ENCODE peak calls at places on chromosomes 4 and X, in five cellular contexts. X is small intestine; C is breast epithelium; T is CD4-positive, alpha-beta memory T cell; E is A549. R is an unnamed sample. For H3K4me1, the result is how much of the 10 kb centered on the place peaks cover.

GRCh38 chrX:74009041-74009440 is 294.9 kb upstream of the ZCCHC13 start:
- DNase-seq in X (no peak), C (no peak), T (no peak), E (no peak), R (no peak)

GRCh38 chrX:34404386-34405070 is 252.6 kb downstream of the TMEM47 start:
- DNase-seq in X (peak), C (no peak), T (no peak), E (no peak), R (no peak)

GRCh38 chr4:62601737-62602136 is 1401.6 kb downstream of the ADGRL3 start:
- DNase-seq in X (no peak), C (no peak), T (no peak), E (no peak), R (no peak)

GRCh38 chr4:151629097-151629783 is 131.6 kb downstream of the GATB start:
- DNase-seq in X (no peak), C (no peak), T (no peak), E (no peak), R (no peak)

GRCh38 chr4:6225469-6225868 is 25.1 kb upstream of the JAKMIP1 start:
- DNase-seq in X (no peak), C (peak), T (no peak), E (no peak), R (no peak)

GRCh38 chrX:21985332-21985777 is 44.8 kb downstream of the SMS start:
- DNase-seq in X (peak), C (peak), T (peak), E (peak), R (peak)

GRCh38 chr4:174835536-174835935 is 6.5 kb upstream of the GLRA3 start:
- DNase-seq in X (no peak), C (no peak), T (no peak), E (no peak), R (no peak)

GRCh38 chrX:39162322-39162721 is 361.1 kb downstream of the MID1IP1 start:
- DNase-seq in X (peak), C (no peak), T (peak), E (no peak), R (peak)

GRCh38 chr4:56658410-56659003 is 22.6 kb downstream of the HOPX start:
- DNase-seq in X (no peak), C (no peak), T (no peak), E (no peak), R (no peak)

GRCh38 chr4:99136329-99136728 is 7.8 kb downstream of the ADH4 start:
- DNase-seq in X (no peak), C (no peak), T (no peak), E (no peak), R (no peak)

GRCh38 chrX:10633722-10634121 is 13.3 kb upstream of the MID1 start:
- DNase-seq in X (no peak), C (no peak), T (no peak), E (peak), R (no peak)

GRCh38 chr4:42927946-42928345 is 35.4 kb downstream of the GRXCR1 start:
- DNase-seq in X (no peak), C (no peak), T (no peak), E (no peak), R (no peak)

GRCh38 chr4:145988628-145989027 is 50.0 kb upstream of the ZNF827 start:
- DNase-seq in X (no peak), C (no peak), T (no peak), E (no peak), R (no peak)

GRCh38 chr4:91837608-91838029 is 466.1 kb upstream of the GRID2 start:
- DNase-seq in X (no peak), C (no peak), T (no peak), E (peak), R (no peak)

GRCh38 chr4:124964251-124964650 is 251.7 kb upstream of the ANKRD50 start:
- DNase-seq in X (no peak), C (no peak), T (no peak), E (no peak), R (no peak)

GRCh38 chr4:146450524-146450923 is 71.2 kb downstream of the SLC10A7 start:
- DNase-seq in X (no peak), C (no peak), T (no peak), E (no peak), R (no peak)

GRCh38 chrX:72003811-72004750 is 93.4 kb downstream of the NHSL2 start:
- DNase-seq in X (no peak), C (no peak), T (no peak), E (peak), R (no peak)

GRCh38 chrX:31497086-31497485 is 425.2 kb upstream of the FTHL17 start:
- DNase-seq in X (no peak), C (no peak), T (no peak), E (no peak), R (no peak)

GRCh38 chrX:23317799-23318724 is 16.6 kb upstream of the PTCHD1 start:
- DNase-seq in X (no peak), C (no peak), T (no peak), E (peak), R (peak)

GRCh38 chr4:20773144-20773997 is 73.1 kb downstream of the PACRGL start:
- DNase-seq in X (peak), C (no peak), T (peak), E (peak), R (no peak)

GRCh38 chr4:153792007-153792892 is 3.4 kb upstream of the SFRP2 start:
- DNase-seq in X (peak), C (no peak), T (no peak), E (peak), R (no peak)

GRCh38 chr4:118396881-118397666 is 44.3 kb upstream of the PRSS12 start:
- DNase-seq in X (no peak), C (no peak), T (no peak), E (no peak), R (no peak)

GRCh38 chrX:46588263-46588662 is 14.7 kb downstream of the CHST7 start:
- DNase-seq in X (no peak), C (no peak), T (peak), E (peak), R (peak)

GRCh38 chr4:748461-748860 is 42.8 kb downstream of the PCGF3 start:
- DNase-seq in X (no peak), C (no peak), T (no peak), E (no peak), R (no peak)

GRCh38 chr4:175776217-175776616 is 35.8 kb downstream of the GPM6A start:
- DNase-seq in X (no peak), C (no peak), T (no peak), E (no peak), R (no peak)

GRCh38 chrX:26581086-26581485 is 365.1 kb downstream of the MAGEB5 start:
- DNase-seq in X (no peak), C (no peak), T (no peak), E (no peak), R (no peak)

GRCh38 chr4:79935264-79935663 is 137.8 kb downstream of the ANTXR2 start:
- DNase-seq in X (no peak), C (no peak), T (no peak), E (no peak), R (no peak)

GRCh38 chrX:12891915-12892506 is 14.4 kb upstream of the TLR8 start:
- DNase-seq in X (no peak), C (no peak), T (no peak), E (no peak), R (no peak)

GRCh38 chrX:10819973-10820372 is 199.6 kb upstream of the MID1 start:
- DNase-seq in X (no peak), C (no peak), T (no peak), E (no peak), R (no peak)

GRCh38 chrX:16658284-16658683 is 8.3 kb downstream of the S100G start:
- DNase-seq in X (no peak), C (no peak), T (no peak), E (no peak), R (no peak)

GRCh38 chr4:80197132-80197573 is at the start of gene PRDM8:
- DNase-seq in X (no peak), C (no peak), T (peak), E (no peak), R (no peak)

GRCh38 chr4:16627999-16628398 is 270.4 kb downstream of the LDB2 start:
- DNase-seq in X (no peak), C (no peak), T (no peak), E (no peak), R (no peak)

GRCh38 chr4:19807505-19807904 is 444.2 kb upstream of the SLIT2 start:
- DNase-seq in X (no peak), C (no peak), T (no peak), E (no peak), R (no peak)

DNA sequence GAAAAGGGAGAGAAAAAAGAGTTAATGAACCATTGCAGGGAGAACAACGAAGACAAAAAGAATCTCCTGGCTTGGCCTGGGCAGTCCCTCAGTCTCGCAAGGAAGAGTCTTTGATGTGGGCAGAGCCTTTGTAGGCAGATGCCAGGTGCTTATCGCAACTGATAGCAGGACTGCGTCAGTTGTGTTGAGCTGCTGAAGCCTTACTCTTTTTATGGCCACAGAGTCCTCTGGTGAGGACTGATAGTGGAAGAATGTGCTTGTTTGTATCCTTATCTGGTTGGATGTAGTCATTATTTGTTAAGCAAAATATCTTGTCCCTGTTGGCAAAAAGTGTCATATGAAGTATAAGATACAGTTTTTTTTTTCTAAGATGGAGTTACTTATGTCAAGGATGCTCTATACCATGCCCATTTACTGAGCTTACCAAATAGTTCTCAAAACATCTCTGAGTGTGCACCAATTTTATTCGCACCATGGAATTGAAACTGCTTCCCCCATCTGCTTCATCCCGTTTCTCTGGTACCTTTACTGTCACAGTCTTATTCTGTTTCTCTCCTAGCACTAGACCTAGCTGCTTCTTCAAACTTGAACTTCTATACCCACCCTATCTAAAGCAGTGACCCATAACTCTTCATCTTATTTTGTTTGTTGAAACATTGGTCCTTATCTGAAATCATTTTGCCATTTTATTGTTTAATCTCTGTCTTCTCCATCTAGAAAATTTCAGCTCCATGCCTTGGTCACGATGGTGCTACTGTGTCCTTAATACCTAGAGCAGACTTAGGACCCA is 47.0 kb upstream of the SPRY1 start:
- DNase-seq in X (peak), C (no peak), T (no peak), E (no peak), R (no peak)
- H3K4me1 ChIP-seq in X (under half), C (under half), T (under half), E (under half), R (under half)

DNA sequence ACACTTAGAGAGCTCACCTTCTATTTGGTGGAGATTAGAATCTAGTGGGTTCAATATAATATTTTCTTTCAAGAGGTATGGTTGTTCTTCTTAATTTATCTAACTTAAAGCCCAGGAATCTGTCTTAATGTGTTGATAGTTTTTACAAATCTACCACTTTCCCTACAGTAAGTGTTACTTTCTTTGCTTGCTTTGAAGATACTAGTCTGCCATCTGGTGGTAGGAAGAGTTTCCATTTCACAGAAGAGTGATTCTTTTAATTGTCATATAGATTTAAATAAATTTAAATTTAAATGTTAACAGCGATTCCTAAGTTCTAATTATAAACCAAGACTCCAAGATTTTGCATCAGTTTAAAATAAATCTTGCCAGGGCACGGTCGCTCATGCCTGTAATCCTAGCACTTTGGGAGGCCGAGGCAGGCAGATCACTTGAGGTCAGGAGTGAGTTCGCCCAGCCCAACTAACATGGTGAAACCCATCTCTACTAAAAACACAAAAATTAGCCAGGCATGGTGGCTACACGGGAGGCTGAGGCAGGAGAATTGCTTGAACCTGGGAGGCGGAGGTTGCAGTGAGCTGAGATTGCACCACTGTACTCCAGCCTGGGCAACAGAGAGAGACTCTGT is 43.5 kb downstream of the NUDT9 start:
- DNase-seq in X (peak), C (no peak), T (peak), E (peak), R (no peak)
- H3K4me1 ChIP-seq in X (under half), C (under half), T (under half), E (under half), R (under half)

GRCh38 chr4:113961322-113961698 is 18.1 kb downstream of the ARSJ start:
- DNase-seq in X (no peak), C (no peak), T (no peak), E (peak), R (no peak)

GRCh38 chr4:113958766-113959540 is 20.5 kb downstream of the ARSJ start:
- DNase-seq in X (peak), C (no peak), T (no peak), E (peak), R (no peak)

GRCh38 chr4:113957961-113958360 is 21.5 kb downstream of the ARSJ start:
- DNase-seq in X (no peak), C (no peak), T (no peak), E (no peak), R (no peak)

GRCh38 chr4:113962719-113963274 is 16.6 kb downstream of the ARSJ start:
- DNase-seq in X (peak), C (no peak), T (no peak), E (no peak), R (no peak)

DNA sequence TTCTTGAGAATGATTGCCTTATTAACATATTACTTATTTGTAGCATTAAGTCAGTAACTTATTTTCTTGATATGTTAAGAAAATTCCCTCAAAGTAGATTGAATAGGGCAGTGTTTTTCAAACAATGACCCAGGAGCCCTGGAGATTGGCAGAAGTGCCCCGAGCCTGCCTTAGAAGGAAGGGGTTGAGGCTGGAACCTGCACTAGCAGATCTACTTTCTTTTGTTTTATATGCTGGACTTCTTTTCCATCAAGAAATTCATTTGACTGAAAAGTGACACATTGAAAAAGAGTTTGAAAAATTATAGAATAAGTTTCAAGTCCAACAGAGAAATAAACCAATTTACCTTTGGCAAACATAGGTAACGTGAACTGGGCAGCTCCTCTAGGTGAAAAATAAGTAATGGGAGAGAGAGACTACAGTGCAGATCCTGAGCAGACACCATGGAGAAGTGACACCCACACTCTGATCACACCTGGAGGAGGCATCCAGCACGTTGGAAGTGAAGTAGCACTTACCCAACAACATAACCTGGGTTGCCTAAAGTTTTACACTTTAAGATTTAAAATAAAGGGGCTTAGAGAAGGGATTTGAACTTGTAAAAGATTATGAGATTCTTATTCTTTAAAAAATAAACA is 18.6 kb downstream of the ARSJ start:
- DNase-seq in X (no peak), C (no peak), T (no peak), E (no peak), R (no peak)
- H3K4me1 ChIP-seq in X (under half), C (under half), T (under half), E (under half), R (under half)

GRCh38 chr4:113445286-113445685 is 316.3 kb downstream of the CAMK2D start:
- DNase-seq in X (no peak), C (no peak), T (no peak), E (peak), R (no peak)
- H3K4me1 ChIP-seq in X (under half), C (under half), T (under half), E (under half), R (under half)

GRCh38 chr4:25879991-25880641 is 17.3 kb upstream of the SEL1L3 start:
- DNase-seq in X (no peak), C (no peak), T (no peak), E (no peak), R (no peak)

GRCh38 chr4:25881187-25881586 is 18.4 kb upstream of the SEL1L3 start:
- DNase-seq in X (no peak), C (no peak), T (no peak), E (no peak), R (no peak)

GRCh38 chr4:25879091-25879584 is 16.4 kb upstream of the SEL1L3 start:
- DNase-seq in X (no peak), C (no peak), T (no peak), E (no peak), R (no peak)

GRCh38 chr4:25879587-25879986 is 16.8 kb upstream of the SEL1L3 start:
- DNase-seq in X (no peak), C (no peak), T (no peak), E (no peak), R (no peak)

DNA sequence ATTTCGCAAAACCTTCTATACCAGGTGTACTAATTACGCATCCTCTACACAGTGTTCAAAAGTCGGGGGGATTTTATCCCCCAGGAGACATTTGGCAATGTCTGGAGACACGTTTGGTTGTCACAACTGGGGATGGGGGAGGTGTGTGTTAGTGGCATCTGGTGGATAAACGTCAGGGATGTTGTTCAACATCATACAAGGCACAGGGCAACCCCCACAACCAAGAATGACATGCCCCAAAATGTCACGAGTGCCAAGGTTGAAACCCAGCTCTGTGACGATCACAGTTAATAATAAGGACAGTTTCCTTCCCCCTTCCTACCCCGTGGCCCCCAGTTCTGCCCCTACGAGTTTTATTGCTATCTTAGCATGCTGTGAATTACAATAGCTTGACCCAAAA is 15.9 kb upstream of the SEL1L3 start:
- DNase-seq in X (no peak), C (no peak), T (no peak), E (no peak), R (no peak)
- H3K4me1 ChIP-seq in X (under half), C (under half), T (under half), E (under half), R (under half)

DNA sequence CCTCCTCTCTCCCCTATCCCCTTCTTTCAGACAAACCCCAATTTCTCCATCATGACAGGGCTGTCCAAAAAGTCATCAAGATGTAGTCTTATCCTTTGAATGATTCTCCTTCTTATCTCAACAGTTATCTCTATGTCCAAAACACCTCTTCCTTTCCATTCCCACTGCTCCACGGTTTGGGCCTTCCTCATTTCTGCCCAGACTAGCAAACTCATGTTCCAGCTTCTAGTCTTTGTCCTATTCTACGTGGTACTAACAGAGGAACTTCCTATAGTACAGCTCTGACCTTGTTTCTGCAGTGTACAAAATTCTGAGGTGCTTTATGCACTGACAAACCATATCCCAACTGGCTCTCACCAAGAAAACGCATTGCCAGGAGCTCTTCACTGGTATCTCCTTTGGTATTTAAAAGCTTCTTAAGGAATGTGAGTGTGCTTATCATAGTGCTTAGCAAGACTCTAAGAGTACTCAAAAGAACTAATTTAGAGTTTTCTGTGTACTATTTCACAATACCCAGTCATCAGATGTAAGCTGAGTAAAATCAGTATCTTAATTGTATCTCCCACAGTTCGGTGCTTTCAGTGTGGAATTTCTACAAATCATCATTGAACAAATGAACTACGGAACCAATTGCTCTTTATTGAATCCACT is 65.5 kb downstream of the MAML3 start:
- DNase-seq in X (no peak), C (no peak), T (no peak), E (no peak), R (no peak)
- H3K4me1 ChIP-seq in X (under half), C (under half), T (under half), E (half or more), R (under half)

DNA sequence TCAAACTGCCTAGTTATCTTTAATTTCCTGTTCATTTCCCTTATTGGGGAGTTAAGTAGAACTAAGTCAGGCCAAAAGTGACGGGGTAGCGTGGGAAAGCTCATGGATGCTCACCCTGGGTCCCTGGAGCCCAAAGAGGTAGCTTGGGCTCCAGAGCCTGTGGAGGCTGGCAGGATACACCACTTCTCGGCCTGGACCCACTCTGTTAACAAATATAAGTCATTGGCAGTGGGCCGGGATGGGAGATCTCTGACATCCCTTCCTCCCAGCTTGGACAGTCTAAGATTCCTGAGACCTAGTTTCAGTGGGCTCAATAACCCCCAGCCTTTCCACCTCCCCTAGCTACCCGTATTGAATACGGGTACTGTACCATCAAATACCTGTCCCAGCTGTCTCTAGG is 106.1 kb downstream of the EFNB1 start:
- DNase-seq in X (no peak), C (no peak), T (no peak), E (no peak), R (no peak)
- H3K4me1 ChIP-seq in X (under half), C (under half), T (under half), E (under half), R (under half)